ENCODE peak calls at places on chromosomes 3 and 15, in seven cellular contexts. Y is activated CD8-positive, alpha-beta memory T cell treated with anti-CD3 and anti-CD28 coated beads for 48 hours; X is right cardiac atrium; K is NCI-H460; L is dorsolateral prefrontal cortex; U is NCI-H1694; R is COR-L47. G is an unnamed sample.

GRCh38 chr15:68599560-68600071 is 20.8 kb downstream of the CORO2B start:
- DNase-seq in X (peak), U (no peak), R (peak), L (no peak), K (no peak), Y (no peak), G (peak)

GRCh38 chr3:173725507-173725906 is 328.0 kb downstream of the NLGN1 start:
- DNase-seq in Y (no peak), K (no peak), X (no peak), U (no peak), L (no peak), R (no peak), G (no peak)

GRCh38 chr3:97579365-97579764 is 185.2 kb upstream of the ARL6 start:
- DNase-seq in U (no peak), R (peak), X (no peak), L (no peak), Y (no peak), K (peak), G (no peak)

GRCh38 chr15:94026458-94026967 is 204.8 kb upstream of the MCTP2 start:
- DNase-seq in X (no peak), L (no peak), R (no peak), Y (no peak), U (no peak), K (no peak), G (no peak)

GRCh38 chr3:24416224-24416623 is 78.4 kb downstream of the THRB start:
- DNase-seq in L (no peak), X (no peak), R (no peak), U (no peak), Y (no peak), K (no peak), G (no peak)

GRCh38 chr3:186427627-186428026 is 65.6 kb upstream of the DGKG start:
- DNase-seq in R (no peak), X (peak), U (peak), K (no peak), L (no peak), Y (no peak), G (no peak)

GRCh38 chr3:146528954-146529353 is 15.5 kb downstream of the PLSCR1 start:
- DNase-seq in R (no peak), U (no peak), Y (no peak), X (no peak), L (no peak), K (no peak), G (no peak)

GRCh38 chr3:111619833-111620232 is 24.7 kb upstream of the ZBED2 start:
- DNase-seq in Y (no peak), L (no peak), U (no peak), K (no peak), X (no peak), R (peak), G (no peak)

GRCh38 chr15:101250331-101250730 is 1.5 kb downstream of the CHSY1 start:
- DNase-seq in L (no peak), X (no peak), U (peak), R (peak), Y (no peak), K (no peak), G (no peak)

G was measured in OCI-LY7.